ENCODE peak calls at places on chromosomes 5 and 9, in eight cellular contexts. H is activated CD4-positive, alpha-beta T cell treated with anti-CD3 and anti-CD28 coated beads, Interleukin-2, amount 50 U/mL, for 1 hour; U is Right ventricle myocardium superior; P is heart left ventricle; I is stomach; R is NCI-H446; M is kidney; V is activated gamma-delta T cell treated with Interleukin-2 at 50 U/mL for 16 hours. J is an unnamed sample.

GRCh38 chr5:124461857-124462423 is 284.5 kb downstream of the ZNF608 start:
- DNase-seq in U (no peak), P (no peak), I (no peak), M (no peak), R (no peak), H (no peak), V (no peak), J (no peak)

GRCh38 chr9:8769153-8769552 is 969.6 kb upstream of the DMAC1 start:
- DNase-seq in P (no peak), R (no peak), M (no peak), H (no peak), I (no peak), V (no peak), U (no peak), J (no peak)

GRCh38 chr5:652773-653350 is 40.3 kb downstream of the TPPP start:
- DNase-seq in P (no peak), U (no peak), V (no peak), R (no peak), M (peak; percentile 43), I (no peak), H (no peak), J (no peak)

GRCh38 chr9:107312651-107313050 is 29.6 kb downstream of the RAD23B start:
- DNase-seq in H (no peak), U (peak; percentile 53), I (no peak), R (no peak), V (no peak), P (peak; percentile 58), M (no peak), J (no peak)

GRCh38 chr5:760363-761205 is 23.9 kb downstream of the ZDHHC11B start:
- DNase-seq in V (no peak), U (no peak), H (peak; percentile 3), R (no peak), M (peak; percentile 80), P (peak; percentile 33), I (peak; percentile 25), J (no peak)

GRCh38 chr5:56941981-56942380 is 9.9 kb downstream of the MIER3 start:
- DNase-seq in U (no peak), P (no peak), V (no peak), M (no peak), H (no peak), I (no peak), R (no peak), J (no peak)

GRCh38 chr5:142296914-142297417 is 27.9 kb downstream of the SPRY4 start:
- DNase-seq in M (no peak), R (no peak), V (no peak), U (no peak), I (no peak), H (no peak), P (no peak), J (no peak)

GRCh38 chr9:106322741-106323140 is 540.2 kb upstream of the ZNF462 start:
- DNase-seq in U (no peak), M (no peak), P (no peak), I (no peak), H (no peak), V (no peak), R (no peak), J (no peak)

GRCh38 chr9:133768371-133768858 is 30.3 kb upstream of the SARDH start:
- DNase-seq in V (no peak), H (no peak), I (peak; percentile 21), M (peak; percentile 26), U (peak; percentile 18), P (peak; percentile 20), R (no peak), J (peak; percentile 21)

GRCh38 chr9:127451681-127452480 is 571 bp downstream of the LRSAM1 start:
- DNase-seq in V (peak; percentile 35), I (peak; percentile 44), H (peak; percentile 47), U (peak; percentile 59), M (peak; percentile 86), R (no peak), P (peak; percentile 76), J (peak; percentile 57)

GRCh38 chr5:44332360-44332971 is 56.8 kb downstream of the FGF10 start:
- DNase-seq in H (no peak), U (no peak), P (no peak), I (no peak), M (no peak), R (peak; percentile 53), V (no peak), J (no peak)